ENCODE peak calls at places on chromosomes 13 and 19, in five cellular contexts. One of them, this sample, is unnamed.

GRCh38 chr13:99979453-99980200 is 2.0 kb upstream of the ZIC2 start:
- DNase-seq in ascending aorta: no peak
- DNase-seq in neural progenitor cell: peak
- DNase-seq in lower lobe of right lung: no peak
- DNase-seq in transverse colon: no peak
- DNase-seq in this sample: no peak

GRCh38 chr19:19758164-19758563 is 25.3 kb upstream of the ZNF14 start:
- DNase-seq in ascending aorta: no peak
- DNase-seq in neural progenitor cell: no peak
- DNase-seq in lower lobe of right lung: no peak
- DNase-seq in transverse colon: no peak
- DNase-seq in this sample: no peak

GRCh38 chr13:67148219-67148583 is 81.9 kb downstream of the PCDH9 start:
- DNase-seq in transverse colon: no peak
- DNase-seq in ascending aorta: no peak
- DNase-seq in lower lobe of right lung: no peak
- DNase-seq in neural progenitor cell: no peak
- DNase-seq in this sample: no peak

GRCh38 chr13:110877737-110878136 is 37.1 kb downstream of the ANKRD10 start:
- DNase-seq in ascending aorta: no peak
- DNase-seq in neural progenitor cell: no peak
- DNase-seq in lower lobe of right lung: no peak
- DNase-seq in transverse colon: no peak
- DNase-seq in this sample: no peak

GRCh38 chr19:38303517-38304351 is at the start of gene C19orf33:
- DNase-seq in ascending aorta: no peak
- DNase-seq in neural progenitor cell: no peak
- DNase-seq in lower lobe of right lung: peak
- DNase-seq in transverse colon: peak
- DNase-seq in this sample: peak

GRCh38 chr13:91313103-91313502 is 34.4 kb upstream of the MIR17HG start:
- DNase-seq in ascending aorta: no peak
- DNase-seq in lower lobe of right lung: no peak
- DNase-seq in neural progenitor cell: peak
- DNase-seq in transverse colon: no peak
- DNase-seq in this sample: no peak

GRCh38 chr19:33673996-33674395 is 52.2 kb downstream of the CHST8 start:
- DNase-seq in transverse colon: no peak
- DNase-seq in ascending aorta: no peak
- DNase-seq in neural progenitor cell: no peak
- DNase-seq in lower lobe of right lung: no peak
- DNase-seq in this sample: no peak

GRCh38 chr19:55461974-55462628 is 659 bp upstream of the ISOC2 start:
- DNase-seq in ascending aorta: no peak
- DNase-seq in neural progenitor cell: no peak
- DNase-seq in lower lobe of right lung: no peak
- DNase-seq in transverse colon: no peak
- DNase-seq in this sample: no peak

GRCh38 chr19:39778763-39779162 is at the start of gene LEUTX:
- DNase-seq in transverse colon: no peak
- DNase-seq in ascending aorta: no peak
- DNase-seq in lower lobe of right lung: no peak
- DNase-seq in neural progenitor cell: no peak
- DNase-seq in this sample: no peak

GRCh38 chr13:33543631-33544030 is 258.1 kb upstream of the STARD13 start:
- DNase-seq in transverse colon: no peak
- DNase-seq in ascending aorta: no peak
- DNase-seq in neural progenitor cell: peak
- DNase-seq in lower lobe of right lung: no peak
- DNase-seq in this sample: no peak

GRCh38 chr19:45255611-45256157 is 4.6 kb downstream of the MARK4 start:
- DNase-seq in transverse colon: no peak
- DNase-seq in ascending aorta: no peak
- DNase-seq in neural progenitor cell: no peak
- DNase-seq in lower lobe of right lung: no peak
- DNase-seq in this sample: no peak

GRCh38 chr19:5627395-5627904 is 4.6 kb downstream of the SAFB start:
- DNase-seq in neural progenitor cell: peak
- DNase-seq in ascending aorta: peak
- DNase-seq in transverse colon: peak
- DNase-seq in lower lobe of right lung: peak
- DNase-seq in this sample: peak

GRCh38 chr19:45632468-45633196 is 6.6 kb downstream of the EML2 start:
- DNase-seq in lower lobe of right lung: peak
- DNase-seq in ascending aorta: no peak
- DNase-seq in transverse colon: peak
- DNase-seq in neural progenitor cell: peak
- DNase-seq in this sample: no peak

GRCh38 chr13:113667771-113668490 is 912 bp downstream of the GRK1 start:
- DNase-seq in lower lobe of right lung: peak
- DNase-seq in transverse colon: peak
- DNase-seq in ascending aorta: no peak
- DNase-seq in neural progenitor cell: no peak
- DNase-seq in this sample: peak

GRCh38 chr13:42533336-42533591 is 40.7 kb upstream of the TNFSF11 start:
- DNase-seq in lower lobe of right lung: no peak
- DNase-seq in ascending aorta: no peak
- DNase-seq in neural progenitor cell: no peak
- DNase-seq in transverse colon: no peak
- DNase-seq in this sample: no peak

GRCh38 chr19:54164369-54165068 is 5.0 kb upstream of the LENG1 start:
- DNase-seq in lower lobe of right lung: peak
- DNase-seq in transverse colon: peak
- DNase-seq in neural progenitor cell: peak
- DNase-seq in ascending aorta: no peak
- DNase-seq in this sample: peak

GRCh38 chr13:106867249-106867648 is 299.3 kb upstream of the ARGLU1 start:
- DNase-seq in ascending aorta: no peak
- DNase-seq in transverse colon: no peak
- DNase-seq in neural progenitor cell: peak
- DNase-seq in lower lobe of right lung: no peak
- DNase-seq in this sample: no peak

GRCh38 chr19:38384209-38385027 is 3.4 kb downstream of the GGN start:
- DNase-seq in transverse colon: no peak
- DNase-seq in lower lobe of right lung: no peak
- DNase-seq in neural progenitor cell: peak
- DNase-seq in ascending aorta: no peak
- DNase-seq in this sample: no peak

GRCh38 chr13:109867766-109868165 is 81.4 kb upstream of the IRS2 start:
- DNase-seq in ascending aorta: no peak
- DNase-seq in lower lobe of right lung: no peak
- DNase-seq in transverse colon: no peak
- DNase-seq in neural progenitor cell: no peak
- DNase-seq in this sample: no peak

GRCh38 chr13:73368608-73369007 is 309.8 kb downstream of the KLF5 start:
- DNase-seq in neural progenitor cell: no peak
- DNase-seq in transverse colon: no peak
- DNase-seq in lower lobe of right lung: no peak
- DNase-seq in ascending aorta: no peak
- DNase-seq in this sample: no peak

GRCh38 chr19:14889994-14890393 is 4.1 kb upstream of the OR7A17 start:
- DNase-seq in transverse colon: no peak
- DNase-seq in ascending aorta: no peak
- DNase-seq in neural progenitor cell: no peak
- DNase-seq in lower lobe of right lung: no peak
- DNase-seq in this sample: no peak

GRCh38 chr19:35596366-35596999 is 10.5 kb downstream of the PMIS2 start:
- DNase-seq in lower lobe of right lung: no peak
- DNase-seq in transverse colon: no peak
- DNase-seq in ascending aorta: no peak
- DNase-seq in neural progenitor cell: no peak
- DNase-seq in this sample: no peak

GRCh38 chr13:55084630-55085029 is 2056.0 kb downstream of the OLFM4 start:
- DNase-seq in lower lobe of right lung: no peak
- DNase-seq in ascending aorta: no peak
- DNase-seq in neural progenitor cell: no peak
- DNase-seq in transverse colon: no peak
- DNase-seq in this sample: no peak

DNA sequence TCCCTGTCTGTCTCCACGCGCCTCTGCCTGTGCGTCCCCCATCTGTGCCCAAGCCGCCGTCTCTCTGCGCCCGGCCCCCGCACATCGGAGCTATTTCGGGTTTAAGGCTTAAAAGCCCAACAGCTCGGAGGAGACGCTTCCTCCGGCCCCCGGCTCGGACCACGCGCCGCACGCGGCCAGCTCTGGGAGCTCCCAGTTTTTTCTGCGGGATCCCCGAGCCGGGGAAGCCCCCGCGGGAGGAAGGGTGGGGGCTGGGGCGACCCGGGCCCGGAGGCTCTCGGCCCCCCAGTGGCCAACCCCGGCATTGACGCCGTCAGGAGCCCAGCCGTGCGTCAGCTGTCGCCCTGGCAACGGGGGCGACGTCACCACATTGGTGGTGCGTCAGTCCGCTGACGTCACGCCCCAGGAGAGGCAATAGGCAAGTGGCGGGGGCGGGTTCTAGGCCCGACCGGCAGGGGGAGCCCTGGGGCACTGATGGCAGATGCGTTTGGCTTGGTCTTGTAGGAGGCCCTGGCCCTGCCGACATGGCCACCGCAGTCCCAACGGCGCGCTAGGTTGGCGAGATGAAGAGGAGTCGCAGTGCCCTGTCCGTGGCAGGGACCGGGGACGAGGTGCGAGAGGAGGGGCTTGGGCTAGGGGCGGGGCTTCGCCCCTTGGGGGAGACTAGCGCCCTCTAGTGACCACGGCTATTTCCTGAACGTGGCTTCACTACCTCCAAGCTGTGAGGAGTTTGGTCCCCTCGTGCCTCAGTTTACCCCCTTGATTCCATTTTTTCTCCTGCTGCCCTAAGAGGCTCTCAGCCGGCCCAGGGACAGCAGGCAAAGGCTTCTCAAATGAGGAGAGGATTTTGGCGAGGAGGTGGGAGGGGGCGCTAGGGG is 3.7 kb upstream of the PDE4A start:
- DNase-seq in transverse colon: peak
- DNase-seq in lower lobe of right lung: peak
- DNase-seq in ascending aorta: peak
- DNase-seq in neural progenitor cell: peak
- DNase-seq in this sample: peak
- H3K4me3 ChIP-seq in transverse colon: no peak
- H3K4me3 ChIP-seq in lower lobe of right lung: peak
- H3K4me3 ChIP-seq in ascending aorta: peak
- H3K4me3 ChIP-seq in neural progenitor cell: peak
- H3K4me3 ChIP-seq in this sample: peak

GRCh38 chr13:49098771-49099512 is 121.2 kb upstream of the MLNR start:
- DNase-seq in ascending aorta: no peak
- DNase-seq in neural progenitor cell: peak
- DNase-seq in transverse colon: no peak
- DNase-seq in lower lobe of right lung: no peak
- DNase-seq in this sample: no peak
- TF ChIP-seq CTCF in ascending aorta: peak
- TF ChIP-seq CTCF in neural progenitor cell: peak
- TF ChIP-seq CTCF in transverse colon: peak
- TF ChIP-seq CTCF in lower lobe of right lung: peak
- TF ChIP-seq CTCF in this sample: no peak

GRCh38 chr13:60043262-60043661 is 120.5 kb downstream of the DIAPH3 start:
- DNase-seq in transverse colon: no peak
- DNase-seq in neural progenitor cell: no peak
- DNase-seq in lower lobe of right lung: no peak
- DNase-seq in ascending aorta: no peak
- DNase-seq in this sample: no peak
- H3K4me3 ChIP-seq in transverse colon: no peak
- H3K4me3 ChIP-seq in neural progenitor cell: no peak
- H3K4me3 ChIP-seq in lower lobe of right lung: no peak
- H3K4me3 ChIP-seq in ascending aorta: no peak
- H3K4me3 ChIP-seq in this sample: no peak

DNA sequence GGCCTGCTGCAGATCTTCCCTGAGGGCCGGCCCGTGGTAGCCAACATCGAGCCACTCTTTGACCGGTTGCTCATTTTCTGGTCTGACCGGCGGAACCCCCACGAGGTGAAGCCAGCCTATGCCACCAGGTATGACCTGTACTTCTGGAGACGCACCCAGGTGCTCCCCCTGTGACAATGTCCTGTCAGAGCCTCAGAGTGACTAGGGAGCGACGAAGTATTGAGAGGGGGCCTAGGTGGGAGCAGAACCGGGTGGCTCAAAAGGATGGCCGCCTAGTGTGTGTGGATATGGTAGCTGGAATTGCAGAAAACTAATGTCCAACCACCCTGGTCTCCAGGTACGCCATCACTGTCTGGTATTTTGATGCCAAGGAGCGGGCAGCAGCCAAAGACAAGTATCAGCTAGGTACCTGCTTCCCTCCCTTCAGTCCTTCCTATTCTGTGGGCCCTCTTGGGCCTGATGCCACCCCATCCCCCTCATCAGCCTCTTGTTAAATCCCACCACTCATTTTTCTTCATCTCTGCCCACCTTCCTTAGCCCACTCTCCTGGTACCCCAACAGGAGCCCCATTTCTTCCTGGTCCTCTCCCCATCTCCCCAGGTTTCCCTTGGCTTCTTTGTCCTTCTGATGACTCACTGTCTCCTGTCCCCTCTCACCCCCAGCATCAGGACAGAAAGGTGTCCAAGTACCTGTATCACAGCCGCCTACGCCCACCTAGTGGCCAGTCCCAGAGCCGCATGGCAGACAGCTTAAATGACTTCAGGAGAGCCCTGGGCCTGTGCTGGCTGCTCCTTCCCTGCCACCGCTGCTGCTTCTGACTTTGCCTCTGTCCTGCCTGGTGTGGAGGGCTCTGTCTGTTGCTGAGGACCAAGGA is 8.4 kb downstream of the EGLN2 start:
- DNase-seq in neural progenitor cell: peak
- DNase-seq in transverse colon: no peak
- DNase-seq in ascending aorta: no peak
- DNase-seq in lower lobe of right lung: no peak
- DNase-seq in this sample: no peak
- TF ChIP-seq CTCF in neural progenitor cell: peak
- TF ChIP-seq CTCF in transverse colon: peak
- TF ChIP-seq CTCF in ascending aorta: no peak
- TF ChIP-seq CTCF in lower lobe of right lung: peak
- TF ChIP-seq CTCF in this sample: no peak

DNA sequence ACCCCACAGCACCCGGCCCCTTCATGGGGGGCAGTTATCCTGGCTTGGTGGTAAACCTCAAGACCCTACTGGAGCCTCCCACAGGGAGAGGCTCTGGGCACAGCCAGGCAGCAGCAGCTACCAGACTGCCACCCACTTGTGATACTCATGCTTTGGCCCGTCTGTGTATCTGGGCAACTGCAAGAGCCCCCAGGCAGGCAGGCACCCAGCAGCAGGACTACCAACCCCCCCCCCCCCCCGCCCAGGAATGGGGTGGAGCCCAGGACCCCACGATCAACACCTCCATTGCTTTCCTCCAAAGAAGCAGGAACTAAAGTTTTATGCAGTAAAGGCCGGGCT is 896 bp upstream of the LYL1 start:
- DNase-seq in ascending aorta: no peak
- DNase-seq in transverse colon: no peak
- DNase-seq in neural progenitor cell: no peak
- DNase-seq in lower lobe of right lung: peak
- DNase-seq in this sample: no peak
- H3K4me3 ChIP-seq in ascending aorta: peak
- H3K4me3 ChIP-seq in transverse colon: no peak
- H3K4me3 ChIP-seq in neural progenitor cell: no peak
- H3K4me3 ChIP-seq in lower lobe of right lung: peak
- H3K4me3 ChIP-seq in this sample: peak

This sample was measured in Peyer's patch.